ENCODE peak calls at places on chromosome 10, in five cellular contexts. X is caudate nucleus, R is NCI-H1436, V is tibial nerve, Y is nephron progenitor cell. O is an unnamed sample.

GRCh38 chr10:130127612-130128607 is 8.3 kb upstream of the GLRX3 start:
- DNase-seq in X (peak; percentile 8), R (peak; percentile 67), V (peak; percentile 49), Y (peak; percentile 69), O (no peak)

GRCh38 chr10:971150-971542 is 17.1 kb upstream of the GTPBP4 start:
- DNase-seq in X (no peak), R (no peak), V (peak; percentile 21), Y (no peak), O (no peak)

GRCh38 chr10:120514035-120514620 is 57.1 kb downstream of the PLPP4 start:
- DNase-seq in X (no peak), R (no peak), V (no peak), Y (peak; percentile 89), O (no peak)

GRCh38 chr10:122876493-122876855 is 2.9 kb downstream of the FAM24B start:
- DNase-seq in X (no peak), R (no peak), V (no peak), Y (no peak), O (no peak)

GRCh38 chr10:117429644-117430043 is 54.4 kb upstream of the PDZD8 start:
- DNase-seq in X (no peak), R (no peak), V (no peak), Y (no peak), O (no peak)

GRCh38 chr10:74371696-74372095 is 220.7 kb downstream of the ADK start:
- DNase-seq in X (no peak), R (no peak), V (no peak), Y (no peak), O (no peak)

GRCh38 chr10:17162828-17163227 is 33.2 kb upstream of the CUBN start:
- DNase-seq in X (no peak), R (no peak), V (no peak), Y (no peak), O (no peak)

GRCh38 chr10:46559231-46559671 is 2.8 kb upstream of the GPRIN2 start:
- DNase-seq in X (no peak), R (no peak), V (no peak), Y (no peak), O (peak; percentile 67)

GRCh38 chr10:19651549-19651948 is 164.7 kb upstream of the PLXDC2 start:
- DNase-seq in X (no peak), R (no peak), V (no peak), Y (no peak), O (no peak)

GRCh38 chr10:29862926-29863614 is 196.3 kb downstream of the JCAD start:
- DNase-seq in X (no peak), R (peak; percentile 3), V (no peak), Y (no peak), O (no peak)

GRCh38 chr10:95963992-95964391 is 56.2 kb downstream of the CC2D2B start:
- DNase-seq in X (no peak), R (no peak), V (no peak), Y (no peak), O (no peak)

GRCh38 chr10:116910924-116911323 is 61.6 kb downstream of the ENO4 start:
- DNase-seq in X (no peak), R (peak; percentile 19), V (no peak), Y (no peak), O (no peak)

GRCh38 chr10:22058195-22058594 is 54.7 kb upstream of the DNAJC1 start:
- DNase-seq in X (no peak), R (no peak), V (no peak), Y (no peak), O (no peak)

GRCh38 chr10:12656518-12657142 is 307.3 kb downstream of the CAMK1D start:
- DNase-seq in X (no peak), R (peak; percentile 26), V (no peak), Y (no peak), O (no peak)

GRCh38 chr10:581776-582330 is 107.6 kb downstream of the DIP2C start:
- DNase-seq in X (no peak), R (no peak), V (no peak), Y (no peak), O (no peak)

GRCh38 chr10:130190065-130190736 is 54.0 kb downstream of the GLRX3 start:
- DNase-seq in X (peak; percentile 66), R (peak; percentile 91), V (peak; percentile 84), Y (peak; percentile 97), O (peak; percentile 97)

GRCh38 chr10:32413513-32413912 is 32.4 kb upstream of the CCDC7 start:
- DNase-seq in X (no peak), R (no peak), V (no peak), Y (no peak), O (no peak)